ENCODE peak calls at places on chromosome 9, in four cellular contexts. One of them, this sample, is unnamed. For H3K27me3, the result is how much of the 10 kb centered on the place peaks cover.

GRCh38 chr9:76269789-76270188 is 124.4 kb downstream of the RFK start:
- DNase-seq in HCT116: no peak
- DNase-seq in adrenal gland: no peak
- DNase-seq in suprapubic skin: no peak
- DNase-seq in this sample: no peak

GRCh38 chr9:26078706-26079105 is 400.5 kb upstream of the TUSC1 start:
- DNase-seq in HCT116: no peak
- DNase-seq in adrenal gland: no peak
- DNase-seq in suprapubic skin: no peak
- DNase-seq in this sample: no peak

GRCh38 chr9:127087411-127087810 is 35.0 kb downstream of the ANGPTL2 start:
- DNase-seq in HCT116: no peak
- DNase-seq in adrenal gland: no peak
- DNase-seq in suprapubic skin: no peak
- DNase-seq in this sample: no peak

GRCh38 chr9:69045821-69046220 is 10.3 kb downstream of the FXN start:
- DNase-seq in HCT116: no peak
- DNase-seq in adrenal gland: no peak
- DNase-seq in suprapubic skin: no peak
- DNase-seq in this sample: no peak

GRCh38 chr9:113482991-113483675 is 19.6 kb downstream of the RGS3 start:
- DNase-seq in HCT116: no peak
- DNase-seq in adrenal gland: no peak
- DNase-seq in suprapubic skin: peak
- DNase-seq in this sample: no peak

GRCh38 chr9:92607773-92608172 is 62.2 kb downstream of the IPPK start:
- DNase-seq in HCT116: no peak
- DNase-seq in adrenal gland: no peak
- DNase-seq in suprapubic skin: no peak
- DNase-seq in this sample: no peak

GRCh38 chr9:122134822-122135528 is 24.6 kb downstream of the NDUFA8 start:
- DNase-seq in HCT116: no peak
- DNase-seq in adrenal gland: no peak
- DNase-seq in suprapubic skin: no peak
- DNase-seq in this sample: no peak

GRCh38 chr9:127983847-127984289 is 3.1 kb upstream of the EEIG1 start:
- DNase-seq in HCT116: no peak
- DNase-seq in adrenal gland: no peak
- DNase-seq in suprapubic skin: no peak
- DNase-seq in this sample: no peak

GRCh38 chr9:35727676-35728040 is 4.3 kb downstream of the TLN1 start:
- DNase-seq in HCT116: no peak
- DNase-seq in adrenal gland: no peak
- DNase-seq in suprapubic skin: no peak
- DNase-seq in this sample: no peak

GRCh38 chr9:68427216-68427994 is 71.0 kb downstream of the PGM5 start:
- DNase-seq in HCT116: no peak
- DNase-seq in adrenal gland: no peak
- DNase-seq in suprapubic skin: no peak
- DNase-seq in this sample: no peak

GRCh38 chr9:137044042-137044441 is 1.9 kb downstream of the NPDC1 start:
- DNase-seq in HCT116: no peak
- DNase-seq in adrenal gland: no peak
- DNase-seq in suprapubic skin: no peak
- DNase-seq in this sample: no peak

GRCh38 chr9:137045294-137046093 is 483 bp downstream of the NPDC1 start:
- DNase-seq in HCT116: no peak
- DNase-seq in adrenal gland: no peak
- DNase-seq in suprapubic skin: no peak
- DNase-seq in this sample: no peak

GRCh38 chr9:137044502-137045177 is 1.3 kb downstream of the NPDC1 start:
- DNase-seq in HCT116: no peak
- DNase-seq in adrenal gland: no peak
- DNase-seq in suprapubic skin: no peak
- DNase-seq in this sample: no peak

GRCh38 chr9:137048655-137049543 is 2.9 kb upstream of the NPDC1 start:
- DNase-seq in HCT116: no peak
- DNase-seq in adrenal gland: no peak
- DNase-seq in suprapubic skin: no peak
- DNase-seq in this sample: no peak

DNA sequence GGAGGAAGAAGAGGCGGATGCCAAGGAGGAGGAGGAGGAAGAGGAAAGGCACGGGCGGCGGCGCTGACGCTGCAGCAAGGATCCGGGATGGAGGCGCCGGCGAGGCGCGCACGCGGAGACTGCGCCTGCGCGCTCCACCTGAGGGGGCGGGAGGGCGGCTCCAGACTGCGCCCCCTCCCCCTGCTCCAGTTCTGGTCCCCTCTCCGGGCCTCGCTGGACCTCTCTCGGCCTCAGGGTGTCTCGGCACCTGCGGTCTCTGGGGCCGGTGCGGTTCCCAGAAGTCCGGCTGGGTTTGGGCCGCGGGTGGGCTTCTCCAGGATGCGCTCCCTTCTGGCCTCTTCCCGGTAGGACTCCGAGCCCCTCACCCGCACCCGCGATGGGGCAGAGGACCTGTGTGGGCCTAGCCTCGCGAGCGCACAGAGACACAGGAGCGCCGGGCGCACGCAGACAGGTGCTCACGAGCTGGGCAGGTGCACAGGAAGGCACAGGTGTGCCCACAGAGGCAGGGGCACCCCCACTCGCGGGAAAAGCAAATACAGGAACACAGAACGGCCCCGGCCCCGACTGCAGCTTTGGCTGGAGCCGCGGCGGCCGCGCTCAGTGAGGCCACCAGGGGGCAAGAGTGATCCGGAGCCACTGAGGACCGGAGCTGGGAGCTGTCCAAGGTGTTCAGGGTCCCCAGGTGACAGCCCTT is at the start of gene NPDC1:
- DNase-seq in HCT116: peak
- DNase-seq in adrenal gland: peak
- DNase-seq in suprapubic skin: no peak
- DNase-seq in this sample: no peak
- TF ChIP-seq POLR2A in HCT116: no peak
- TF ChIP-seq POLR2A in adrenal gland: no peak
- TF ChIP-seq POLR2A in suprapubic skin: no peak
- TF ChIP-seq POLR2A in this sample: no peak

GRCh38 chr9:101467690-101468089 is 32.1 kb upstream of the ALDOB start:
- DNase-seq in HCT116: no peak
- DNase-seq in adrenal gland: no peak
- DNase-seq in suprapubic skin: no peak
- DNase-seq in this sample: no peak
- H3K27me3 ChIP-seq in HCT116: under half
- H3K27me3 ChIP-seq in adrenal gland: under half
- H3K27me3 ChIP-seq in suprapubic skin: under half
- H3K27me3 ChIP-seq in this sample: under half

GRCh38 chr9:130110166-130110565 is 56.5 kb downstream of the GPR107 start:
- DNase-seq in HCT116: no peak
- DNase-seq in adrenal gland: no peak
- DNase-seq in suprapubic skin: no peak
- DNase-seq in this sample: no peak
- TF ChIP-seq CTCF in HCT116: peak
- TF ChIP-seq CTCF in adrenal gland: peak
- TF ChIP-seq CTCF in suprapubic skin: no peak
- TF ChIP-seq CTCF in this sample: no peak

DNA sequence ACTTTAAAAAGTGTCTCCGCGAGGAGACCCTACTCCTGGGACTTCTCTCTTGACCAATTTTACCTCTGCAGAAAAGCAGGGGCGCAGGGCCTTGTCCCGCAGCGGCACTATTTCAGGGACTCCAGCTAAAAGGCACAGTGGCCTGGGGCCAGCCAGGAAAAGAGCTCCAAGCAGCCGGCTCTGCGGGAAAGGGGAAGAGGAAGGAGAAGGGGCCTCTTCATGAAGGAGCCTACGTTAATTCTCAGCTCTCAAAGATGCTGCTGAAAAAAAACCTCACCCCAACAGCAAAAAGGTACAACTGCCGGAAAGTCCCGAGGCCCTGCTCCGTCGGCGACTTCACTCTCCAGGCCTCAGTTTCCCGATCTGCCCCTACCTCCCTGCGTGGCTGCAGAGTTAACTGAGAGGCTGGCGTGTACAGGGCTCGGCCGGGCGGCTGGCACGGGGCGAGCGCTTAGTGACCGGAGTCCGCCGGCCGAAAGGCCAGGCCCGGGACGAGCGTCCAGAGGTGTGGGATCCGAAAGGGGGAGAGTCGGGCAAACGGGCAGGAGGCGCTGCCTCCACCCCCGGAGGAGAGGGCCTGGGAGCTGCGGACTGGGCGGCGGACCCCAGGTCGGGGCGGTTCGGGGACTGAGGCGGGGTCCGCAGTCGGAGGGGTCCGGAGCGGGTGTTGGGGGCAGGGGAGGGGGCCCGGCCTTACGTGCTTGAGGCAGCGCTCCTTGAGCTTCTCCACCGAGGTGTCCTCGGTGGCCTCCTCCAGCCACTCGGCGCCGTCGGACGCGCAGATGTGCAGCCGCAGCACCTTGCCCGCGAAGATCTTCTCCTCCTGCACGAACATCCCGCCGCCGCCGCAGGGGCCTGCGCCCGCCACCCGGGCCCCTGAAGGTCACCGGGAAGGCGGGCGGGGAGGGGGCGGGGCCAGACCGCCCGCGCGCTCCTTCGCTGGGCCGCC is 571 bp downstream of the UBAC1 start:
- DNase-seq in HCT116: no peak
- DNase-seq in adrenal gland: peak
- DNase-seq in suprapubic skin: peak
- DNase-seq in this sample: no peak
- TF ChIP-seq POLR2A in HCT116: no peak
- TF ChIP-seq POLR2A in adrenal gland: peak
- TF ChIP-seq POLR2A in suprapubic skin: no peak
- TF ChIP-seq POLR2A in this sample: peak

DNA sequence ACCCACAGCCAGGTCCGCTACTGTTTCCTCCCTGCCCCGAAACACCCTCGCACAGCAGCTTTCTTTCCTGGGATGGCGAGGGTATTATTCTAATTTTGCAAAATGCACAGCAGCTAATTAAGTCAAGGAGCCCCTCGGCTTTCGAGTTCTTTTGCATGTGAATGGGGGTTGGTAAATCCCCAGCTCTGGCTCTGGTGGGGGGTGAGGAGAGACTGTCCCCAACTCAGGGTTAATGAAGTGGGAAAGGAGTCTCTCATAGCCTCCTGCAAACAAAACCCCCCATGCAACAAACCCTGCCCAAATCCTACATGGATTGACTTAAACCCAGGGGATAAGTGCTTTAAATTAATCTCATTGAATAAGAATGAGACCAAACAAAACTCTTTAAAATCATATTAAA is 8.8 kb downstream of the BARHL1 start:
- DNase-seq in HCT116: no peak
- DNase-seq in adrenal gland: no peak
- DNase-seq in suprapubic skin: no peak
- DNase-seq in this sample: no peak
- H3K27me3 ChIP-seq in HCT116: under half
- H3K27me3 ChIP-seq in adrenal gland: half or more
- H3K27me3 ChIP-seq in suprapubic skin: half or more
- H3K27me3 ChIP-seq in this sample: under half

GRCh38 chr9:16039988-16040761 is 487.3 kb downstream of the CCDC171 start:
- DNase-seq in HCT116: no peak
- DNase-seq in adrenal gland: no peak
- DNase-seq in suprapubic skin: no peak
- DNase-seq in this sample: no peak

GRCh38 chr9:16044116-16044881 is 491.5 kb downstream of the CCDC171 start:
- DNase-seq in HCT116: no peak
- DNase-seq in adrenal gland: no peak
- DNase-seq in suprapubic skin: no peak
- DNase-seq in this sample: no peak

GRCh38 chr9:16033921-16034320 is 481.1 kb downstream of the CCDC171 start:
- DNase-seq in HCT116: no peak
- DNase-seq in adrenal gland: no peak
- DNase-seq in suprapubic skin: no peak
- DNase-seq in this sample: no peak

GRCh38 chr9:16039103-16039987 is 486.5 kb downstream of the CCDC171 start:
- DNase-seq in HCT116: peak
- DNase-seq in adrenal gland: peak
- DNase-seq in suprapubic skin: no peak
- DNase-seq in this sample: no peak
- TF ChIP-seq CTCF in HCT116: peak
- TF ChIP-seq CTCF in adrenal gland: no peak
- TF ChIP-seq CTCF in suprapubic skin: no peak
- TF ChIP-seq CTCF in this sample: no peak